ENCODE peak calls at places on chromosomes 3 and 15, in ten cellular contexts. E is mesothelial cell of epicardium, M is activated gamma-delta T cell treated with Interleukin-2 at 50 U/mL for 16 hours, K is HTR-8/SVneo, S is amniotic stem cell, V is progenitor cell of endocrine pancreas, R is left ventricle myocardium superior, C is GM23338, P is D341Med, G is EL. W is an unnamed sample.

GRCh38 chr15:71013446-71013845 is 101.8 kb upstream of the THSD4 start:
- DNase-seq in P (no peak), G (no peak), R (no peak), E (no peak), C (no peak), M (no peak), K (no peak), S (no peak), V (no peak), W (no peak)

GRCh38 chr15:78620021-78620838 is 566 bp downstream of the CHRNA3 start:
- DNase-seq in E (peak), P (peak), G (no peak), S (no peak), K (no peak), C (peak), V (no peak), R (no peak), M (no peak), W (peak)

GRCh38 chr3:98213276-98213675 is 46.8 kb downstream of the OR5H15 start:
- DNase-seq in G (no peak), C (peak), E (no peak), R (no peak), P (no peak), M (no peak), S (no peak), K (no peak), V (no peak), W (no peak)

GRCh38 chr15:78131295-78132021 is at the start of gene CIB2:
- DNase-seq in R (peak), M (peak), V (peak), E (peak), G (peak), S (peak), P (peak), K (peak), C (peak), W (peak)

GRCh38 chr3:166473501-166473900 is 636.3 kb upstream of the BCHE start:
- DNase-seq in M (no peak), C (no peak), P (no peak), G (no peak), S (no peak), E (no peak), V (no peak), R (no peak), K (no peak), W (no peak)

GRCh38 chr3:32472716-32473115 is 29.9 kb downstream of the CMTM6 start:
- DNase-seq in G (peak), E (no peak), M (no peak), R (no peak), P (no peak), C (no peak), V (no peak), K (no peak), S (no peak), W (no peak)

GRCh38 chr3:42077785-42078184 is 13.4 kb upstream of the TRAK1 start:
- DNase-seq in R (peak), M (no peak), P (no peak), V (no peak), C (no peak), S (no peak), K (no peak), E (no peak), G (no peak), W (no peak)

GRCh38 chr15:35443376-35443775 is 102.6 kb downstream of the DPH6 start:
- DNase-seq in K (no peak), G (no peak), P (no peak), R (no peak), C (peak), V (no peak), M (no peak), E (no peak), S (no peak), W (no peak)

GRCh38 chr15:69478259-69478687 is 25.7 kb downstream of the RPLP1 start:
- DNase-seq in S (no peak), C (peak), P (peak), R (peak), K (peak), M (peak), V (peak), G (peak), E (peak), W (peak)

GRCh38 chr15:68550498-68551295 is 28.1 kb upstream of the CORO2B start:
- DNase-seq in K (peak), P (peak), R (peak), V (peak), C (peak), M (peak), S (no peak), G (peak), E (peak), W (peak)

GRCh38 chr15:74727727-74728126 is 2.4 kb upstream of the CYP1A1 start:
- DNase-seq in V (no peak), C (no peak), G (no peak), P (no peak), M (no peak), E (no peak), R (peak), S (no peak), K (no peak), W (no peak)

GRCh38 chr3:184176377-184177330 is 2.0 kb downstream of the AP2M1 start:
- DNase-seq in R (peak), E (peak), K (peak), M (no peak), P (peak), G (peak), C (peak), V (no peak), S (peak), W (peak)

W was measured in iPS-NIHi11.